ENCODE peak calls at places on chromosomes 11 and 22, in four cellular contexts. One of them, this sample, is unnamed.

GRCh38 chr11:17612221-17613188 is 65.4 kb downstream of the OTOG start:
- DNase-seq in ovary: no peak
- DNase-seq in AG09319: no peak
- DNase-seq in HFFc6: no peak
- DNase-seq in this sample: no peak

GRCh38 chr11:13284776-13285588 is 7.4 kb downstream of the BMAL1 start:
- DNase-seq in ovary: no peak
- DNase-seq in AG09319: no peak
- DNase-seq in HFFc6: no peak
- DNase-seq in this sample: no peak

GRCh38 chr11:112610494-112610893 is 349.8 kb upstream of the PLET1 start:
- DNase-seq in ovary: no peak
- DNase-seq in AG09319: no peak
- DNase-seq in HFFc6: no peak
- DNase-seq in this sample: no peak

GRCh38 chr22:35299217-35299716 is 427 bp upstream of the TOM1 start:
- DNase-seq in ovary: no peak
- DNase-seq in AG09319: no peak
- DNase-seq in HFFc6: no peak
- DNase-seq in this sample: no peak

GRCh38 chr11:128407962-128408361 is 179.4 kb downstream of the ETS1 start:
- DNase-seq in ovary: no peak
- DNase-seq in AG09319: peak
- DNase-seq in HFFc6: peak
- DNase-seq in this sample: no peak

GRCh38 chr11:70206226-70206785 is 3.2 kb downstream of the FADD start:
- DNase-seq in ovary: no peak
- DNase-seq in AG09319: no peak
- DNase-seq in HFFc6: no peak
- DNase-seq in this sample: no peak

GRCh38 chr22:19965771-19966709 is 24.4 kb upstream of the TXNRD2 start:
- DNase-seq in ovary: no peak
- DNase-seq in AG09319: no peak
- DNase-seq in HFFc6: no peak
- DNase-seq in this sample: no peak

GRCh38 chr22:46072030-46072881 is 78.1 kb upstream of the PPARA start:
- DNase-seq in ovary: peak
- DNase-seq in AG09319: no peak
- DNase-seq in HFFc6: peak
- DNase-seq in this sample: peak

GRCh38 chr11:12418019-12418611 is 40.7 kb downstream of the PARVA start:
- DNase-seq in ovary: no peak
- DNase-seq in AG09319: no peak
- DNase-seq in HFFc6: peak
- DNase-seq in this sample: no peak

GRCh38 chr11:2555376-2555775 is 110.6 kb downstream of the KCNQ1 start:
- DNase-seq in ovary: no peak
- DNase-seq in AG09319: no peak
- DNase-seq in HFFc6: no peak
- DNase-seq in this sample: no peak

GRCh38 chr22:22933100-22933806 is 45.6 kb downstream of the IGLL5 start:
- DNase-seq in ovary: no peak
- DNase-seq in AG09319: no peak
- DNase-seq in HFFc6: no peak
- DNase-seq in this sample: no peak

GRCh38 chr11:126495281-126495680 is 139.8 kb downstream of the ST3GAL4 start:
- DNase-seq in ovary: no peak
- DNase-seq in AG09319: no peak
- DNase-seq in HFFc6: no peak
- DNase-seq in this sample: no peak

GRCh38 chr22:39421691-39422090 is 22.1 kb downstream of the TAB1 start:
- DNase-seq in ovary: no peak
- DNase-seq in AG09319: no peak
- DNase-seq in HFFc6: no peak
- DNase-seq in this sample: no peak

GRCh38 chr22:23513705-23514104 is 66.4 kb downstream of the IGLL1 start:
- DNase-seq in ovary: no peak
- DNase-seq in AG09319: no peak
- DNase-seq in HFFc6: no peak
- DNase-seq in this sample: no peak

GRCh38 chr11:128453444-128454336 is 133.7 kb downstream of the ETS1 start:
- DNase-seq in ovary: peak
- DNase-seq in AG09319: peak
- DNase-seq in HFFc6: peak
- DNase-seq in this sample: no peak

GRCh38 chr11:12979928-12980689 is 29.0 kb upstream of the RASSF10 start:
- DNase-seq in ovary: no peak
- DNase-seq in AG09319: no peak
- DNase-seq in HFFc6: no peak
- DNase-seq in this sample: no peak

GRCh38 chr11:85627998-85628770 is at the start of gene TMEM126B:
- DNase-seq in ovary: peak
- DNase-seq in AG09319: peak
- DNase-seq in HFFc6: peak
- DNase-seq in this sample: peak

GRCh38 chr22:28500005-28500404 is 179.6 kb downstream of the TTC28 start:
- DNase-seq in ovary: no peak
- DNase-seq in AG09319: no peak
- DNase-seq in HFFc6: no peak
- DNase-seq in this sample: no peak

GRCh38 chr11:62614275-62614674 is 1.2 kb downstream of the ROM1 start:
- DNase-seq in ovary: no peak
- DNase-seq in AG09319: no peak
- DNase-seq in HFFc6: no peak
- DNase-seq in this sample: no peak

GRCh38 chr11:42237701-42238235 is 778.3 kb upstream of the LRRC4C start:
- DNase-seq in ovary: no peak
- DNase-seq in AG09319: no peak
- DNase-seq in HFFc6: peak
- DNase-seq in this sample: no peak

GRCh38 chr11:64592656-64593055 is 1.6 kb downstream of the SLC22A12 start:
- DNase-seq in ovary: no peak
- DNase-seq in AG09319: no peak
- DNase-seq in HFFc6: no peak
- DNase-seq in this sample: no peak

GRCh38 chr22:28012811-28013460 is 93.9 kb upstream of the PITPNB start:
- DNase-seq in ovary: no peak
- DNase-seq in AG09319: no peak
- DNase-seq in HFFc6: no peak
- DNase-seq in this sample: no peak

GRCh38 chr22:35008213-35008612 is 57.7 kb upstream of the ISX start:
- DNase-seq in ovary: no peak
- DNase-seq in AG09319: no peak
- DNase-seq in HFFc6: no peak
- DNase-seq in this sample: no peak

GRCh38 chr22:17472886-17473285 is 90.4 kb upstream of the SLC25A18 start:
- DNase-seq in ovary: no peak
- DNase-seq in AG09319: no peak
- DNase-seq in HFFc6: no peak
- DNase-seq in this sample: no peak

GRCh38 chr11:114762437-114762836 is 84.1 kb downstream of the NXPE2 start:
- DNase-seq in ovary: peak
- DNase-seq in AG09319: peak
- DNase-seq in HFFc6: peak
- DNase-seq in this sample: no peak

GRCh38 chr11:9922806-9923205 is 258.9 kb downstream of the SWAP70 start:
- DNase-seq in ovary: no peak
- DNase-seq in AG09319: no peak
- DNase-seq in HFFc6: no peak
- DNase-seq in this sample: no peak

DNA sequence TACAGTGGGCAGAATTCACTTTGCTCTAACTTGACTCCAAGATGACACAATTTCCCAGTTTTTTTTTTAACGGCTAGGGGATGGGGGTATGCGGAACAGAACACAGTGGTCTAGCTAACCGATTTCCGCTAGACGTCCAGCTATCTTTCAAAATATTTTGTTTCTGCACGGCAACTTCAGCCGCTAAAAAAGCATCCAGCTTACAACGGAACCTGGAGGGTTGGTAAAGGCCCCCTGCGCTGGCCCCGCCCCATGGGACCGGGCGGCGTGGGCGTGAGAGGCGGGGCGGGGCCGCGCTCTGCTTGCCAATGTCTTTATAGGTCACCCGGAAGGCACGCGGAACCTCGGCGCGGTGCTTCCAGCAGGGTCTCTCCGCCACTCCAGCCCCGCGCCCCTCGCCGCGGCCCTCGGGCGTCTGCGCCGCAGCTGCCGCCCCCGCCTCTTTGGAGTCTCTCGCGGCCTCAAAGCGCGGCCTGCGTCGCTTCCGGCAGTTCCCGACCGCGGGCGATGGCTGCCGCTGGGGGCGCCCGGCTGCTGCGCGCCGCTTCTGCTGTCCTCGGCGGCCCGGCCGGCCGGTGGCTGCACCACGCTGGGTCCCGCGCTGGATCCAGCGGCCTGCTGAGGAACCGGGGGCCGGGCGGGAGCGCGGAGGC is at the start of gene FDX1:
- DNase-seq in ovary: peak
- DNase-seq in AG09319: peak
- DNase-seq in HFFc6: peak
- DNase-seq in this sample: peak
- TF ChIP-seq CTCF in ovary: peak
- TF ChIP-seq CTCF in AG09319: peak
- TF ChIP-seq CTCF in HFFc6: peak
- TF ChIP-seq CTCF in this sample: peak

GRCh38 chr11:106022795-106023275 is 795 bp upstream of the MSANTD4 start:
- DNase-seq in ovary: no peak
- DNase-seq in AG09319: no peak
- DNase-seq in HFFc6: no peak
- DNase-seq in this sample: no peak

GRCh38 chr11:106021181-106021966 is 666 bp downstream of the MSANTD4 start:
- DNase-seq in ovary: no peak
- DNase-seq in AG09319: no peak
- DNase-seq in HFFc6: peak
- DNase-seq in this sample: no peak

GRCh38 chr11:106017088-106017487 is 5.0 kb downstream of the MSANTD4 start:
- DNase-seq in ovary: no peak
- DNase-seq in AG09319: no peak
- DNase-seq in HFFc6: no peak
- DNase-seq in this sample: no peak

GRCh38 chr11:106021967-106022794 is at the start of gene MSANTD4:
- DNase-seq in ovary: peak
- DNase-seq in AG09319: peak
- DNase-seq in HFFc6: peak
- DNase-seq in this sample: peak
- TF ChIP-seq CTCF in ovary: no peak
- TF ChIP-seq CTCF in AG09319: no peak
- TF ChIP-seq CTCF in HFFc6: no peak
- TF ChIP-seq CTCF in this sample: no peak

DNA sequence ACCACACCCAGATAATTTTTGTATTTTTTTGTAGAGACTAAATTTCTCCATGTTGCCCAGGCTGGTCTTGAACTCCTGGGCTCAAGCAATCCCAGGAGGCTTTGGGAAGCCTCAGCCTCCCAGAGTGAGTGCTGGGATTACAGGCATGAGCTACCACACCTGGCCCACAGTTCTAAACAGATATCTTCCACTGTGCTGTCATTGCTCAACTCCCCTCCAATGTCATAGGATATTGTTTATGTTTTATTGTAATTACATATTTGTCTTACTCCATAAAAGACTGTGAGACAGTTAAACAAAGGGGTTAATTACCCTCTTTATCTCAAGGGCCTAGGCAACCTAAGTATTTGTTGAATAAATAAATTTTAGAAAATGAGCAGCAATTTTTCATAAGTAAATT is 204.2 kb downstream of the GRM5 start:
- DNase-seq in ovary: no peak
- DNase-seq in AG09319: no peak
- DNase-seq in HFFc6: no peak
- DNase-seq in this sample: no peak
- TF ChIP-seq CTCF in ovary: no peak
- TF ChIP-seq CTCF in AG09319: no peak
- TF ChIP-seq CTCF in HFFc6: no peak
- TF ChIP-seq CTCF in this sample: no peak

GRCh38 chr11:131908316-131908715 is 537.9 kb downstream of the NTM start:
- DNase-seq in ovary: no peak
- DNase-seq in AG09319: no peak
- DNase-seq in HFFc6: no peak
- DNase-seq in this sample: no peak

GRCh38 chr11:131909426-131910200 is 539.2 kb downstream of the NTM start:
- DNase-seq in ovary: no peak
- DNase-seq in AG09319: no peak
- DNase-seq in HFFc6: no peak
- DNase-seq in this sample: no peak

GRCh38 chr11:131904756-131905155 is 534.3 kb downstream of the NTM start:
- DNase-seq in ovary: no peak
- DNase-seq in AG09319: no peak
- DNase-seq in HFFc6: no peak
- DNase-seq in this sample: no peak

GRCh38 chr11:131907371-131907770 is 537.0 kb downstream of the NTM start:
- DNase-seq in ovary: no peak
- DNase-seq in AG09319: no peak
- DNase-seq in HFFc6: no peak
- DNase-seq in this sample: no peak

GRCh38 chr11:131906963-131907362 is 536.5 kb downstream of the NTM start:
- DNase-seq in ovary: no peak
- DNase-seq in AG09319: no peak
- DNase-seq in HFFc6: no peak
- DNase-seq in this sample: no peak
- TF ChIP-seq CTCF in ovary: no peak
- TF ChIP-seq CTCF in AG09319: peak
- TF ChIP-seq CTCF in HFFc6: peak
- TF ChIP-seq CTCF in this sample: no peak

GRCh38 chr11:25737071-25737675 is 594.8 kb upstream of the ANO3 start:
- DNase-seq in ovary: no peak
- DNase-seq in AG09319: no peak
- DNase-seq in HFFc6: no peak
- DNase-seq in this sample: no peak

GRCh38 chr11:25734592-25735211 is 597.2 kb upstream of the ANO3 start:
- DNase-seq in ovary: no peak
- DNase-seq in AG09319: no peak
- DNase-seq in HFFc6: no peak
- DNase-seq in this sample: no peak

GRCh38 chr11:25733777-25734176 is 598.2 kb upstream of the ANO3 start:
- DNase-seq in ovary: no peak
- DNase-seq in AG09319: no peak
- DNase-seq in HFFc6: no peak
- DNase-seq in this sample: no peak
- TF ChIP-seq CTCF in ovary: no peak
- TF ChIP-seq CTCF in AG09319: peak
- TF ChIP-seq CTCF in HFFc6: no peak
- TF ChIP-seq CTCF in this sample: no peak